ENCODE peak calls at places on chromosomes 16 and 17, in four cellular contexts. R is GM12878, G is HL-60, I is K562. A is an unnamed sample.

GRCh38 chr16:69048328-69049120 is 56.9 kb upstream of the HAS3 start:
- DNase-seq in R (no peak), G (no peak), I (no peak), A (no peak)

GRCh38 chr17:72743037-72743467 is 349.4 kb downstream of the SLC39A11 start:
- DNase-seq in R (no peak), G (no peak), I (no peak), A (no peak)

GRCh38 chr16:87092958-87093357 is 224.2 kb downstream of the C16orf95 start:
- DNase-seq in R (no peak), G (no peak), I (no peak), A (no peak)

GRCh38 chr16:14309906-14310305 is 238.8 kb downstream of the MRTFB start:
- DNase-seq in R (no peak), G (no peak), I (peak), A (no peak)

GRCh38 chr17:67671492-67671891 is 46.2 kb upstream of the NOL11 start:
- DNase-seq in R (no peak), G (no peak), I (no peak), A (no peak)

GRCh38 chr16:57186630-57187507 is 740 bp downstream of the RSPRY1 start:
- DNase-seq in R (no peak), G (peak), I (peak), A (no peak)

GRCh38 chr16:14186007-14186953 is 115.2 kb downstream of the MRTFB start:
- DNase-seq in R (no peak), G (no peak), I (peak), A (no peak)

GRCh38 chr17:74532115-74532514 is 840 bp upstream of the CD300LB start:
- DNase-seq in R (no peak), G (peak), I (peak), A (no peak)

GRCh38 chr17:72697602-72698146 is 394.8 kb downstream of the SLC39A11 start:
- DNase-seq in R (no peak), G (no peak), I (no peak), A (no peak)

GRCh38 chr17:41620583-41621434 is 3.6 kb downstream of the KRT17 start:
- DNase-seq in R (no peak), G (no peak), I (no peak), A (no peak)

GRCh38 chr17:39753514-39754160 is 15.9 kb downstream of the GRB7 start:
- DNase-seq in R (no peak), G (peak), I (no peak), A (peak)

GRCh38 chr16:75550211-75550662 is 5.8 kb downstream of the TMEM231 start:
- DNase-seq in R (peak), G (peak), I (no peak), A (no peak)
- TF ChIP-seq SPI1 in R (peak), G (no peak), I (no peak), A (peak)

GRCh38 chr16:9054460-9054859 is 37.0 kb upstream of the HAPSTR1 start:
- DNase-seq in R (no peak), G (no peak), I (no peak), A (no peak)

GRCh38 chr16:9058211-9058610 is 33.2 kb upstream of the HAPSTR1 start:
- DNase-seq in R (no peak), G (no peak), I (no peak), A (no peak)

GRCh38 chr16:9055115-9055514 is 36.3 kb upstream of the HAPSTR1 start:
- DNase-seq in R (no peak), G (no peak), I (no peak), A (no peak)

GRCh38 chr16:9055661-9056060 is 35.8 kb upstream of the HAPSTR1 start:
- DNase-seq in R (no peak), G (no peak), I (no peak), A (no peak)

DNA sequence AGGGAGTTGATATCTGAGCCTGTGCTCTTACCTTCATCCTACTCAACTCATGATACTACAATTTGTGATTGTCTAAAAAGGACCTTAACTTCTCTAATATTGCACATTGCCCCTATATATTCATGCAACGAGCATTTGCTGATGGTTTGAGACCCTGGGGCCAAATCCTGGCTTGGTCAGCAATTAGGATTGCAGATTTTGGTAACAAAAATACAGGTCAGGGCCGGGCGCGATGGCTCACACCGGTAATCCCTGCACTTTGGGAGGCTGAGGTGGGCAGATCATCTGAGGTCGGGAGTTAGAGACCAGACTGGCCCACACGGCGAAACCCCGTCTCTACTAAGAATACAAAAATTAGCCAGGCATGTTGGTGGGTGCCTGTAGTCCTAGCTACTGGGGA is 35.4 kb upstream of the HAPSTR1 start:
- DNase-seq in R (no peak), G (no peak), I (no peak), A (no peak)
- TF ChIP-seq SPI1 in R (no peak), G (no peak), I (no peak), A (no peak)

GRCh38 chr17:49914096-49914490 is 54.9 kb upstream of the DLX4 start:
- DNase-seq in R (no peak), G (no peak), I (no peak), A (no peak)

GRCh38 chr17:49914664-49915063 is 54.3 kb upstream of the DLX4 start:
- DNase-seq in R (no peak), G (no peak), I (no peak), A (no peak)

GRCh38 chr17:49915670-49916069 is 53.3 kb upstream of the DLX4 start:
- DNase-seq in R (no peak), G (no peak), I (no peak), A (no peak)

GRCh38 chr17:49915260-49915659 is 53.7 kb upstream of the DLX4 start:
- DNase-seq in R (no peak), G (no peak), I (no peak), A (no peak)

DNA sequence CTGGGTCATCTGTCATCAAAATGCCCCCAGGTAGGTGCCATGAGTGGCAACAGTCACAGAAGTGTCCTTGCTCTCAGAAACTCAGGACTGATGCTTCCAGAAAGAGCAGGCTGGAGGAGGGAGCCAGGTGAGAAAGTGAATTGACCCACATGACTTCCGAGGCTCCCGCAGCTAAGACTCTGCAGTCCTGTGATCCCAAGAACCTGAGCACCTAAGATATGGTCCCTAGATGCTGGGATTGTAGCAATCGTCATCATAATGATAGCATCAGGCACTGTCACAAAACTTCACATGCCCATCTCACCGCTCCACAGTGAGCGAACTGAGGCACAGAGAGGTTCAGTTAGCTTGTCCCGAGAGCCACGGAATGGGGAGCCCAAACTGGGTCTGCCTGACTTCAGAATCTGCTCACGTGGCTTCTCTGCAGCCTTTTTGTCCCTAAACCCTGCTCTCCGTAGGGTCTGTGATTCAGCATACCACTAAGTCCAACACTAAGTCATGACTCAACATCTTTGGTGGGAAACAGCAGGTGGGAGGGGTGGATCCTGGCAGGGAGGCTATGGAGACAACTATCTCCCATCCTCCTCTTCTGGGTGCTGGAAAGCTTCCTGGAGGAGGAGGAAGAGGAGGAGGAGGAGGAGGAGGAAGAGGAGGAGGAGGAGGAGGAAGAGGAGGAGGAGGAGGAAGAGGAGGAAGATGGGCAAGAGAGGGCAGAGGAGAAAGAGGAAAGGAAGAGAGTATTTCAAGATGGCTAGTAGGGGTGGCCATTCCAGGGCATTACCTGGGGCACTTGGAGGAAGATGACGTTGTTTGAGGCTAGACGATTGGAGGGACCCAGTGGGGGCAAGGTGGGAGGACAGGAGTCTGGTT is 55.5 kb upstream of the DLX4 start:
- DNase-seq in R (no peak), G (no peak), I (peak), A (no peak)
- TF ChIP-seq SPI1 in R (no peak), G (no peak), I (no peak), A (no peak)

GRCh38 chr17:75891605-75892555 is 4.9 kb downstream of the TRIM65 start:
- DNase-seq in R (no peak), G (no peak), I (no peak), A (no peak)
- TF ChIP-seq SPI1 in R (no peak), G (no peak), I (no peak), A (no peak)